ENCODE peak calls at places on chromosome 18, in five cellular contexts. One of them, this sample, is unnamed.

GRCh38 chr18:55629136-55629535 is 41.1 kb upstream of the TCF4 start:
- DNase-seq in esophagus muscularis mucosa: no peak
- DNase-seq in uterus: no peak
- DNase-seq in upper lobe of right lung: no peak
- DNase-seq in cardiac muscle cell: no peak
- DNase-seq in this sample: no peak

GRCh38 chr18:37243756-37244155 is 321.8 kb downstream of the CELF4 start:
- DNase-seq in cardiac muscle cell: no peak
- DNase-seq in esophagus muscularis mucosa: no peak
- DNase-seq in upper lobe of right lung: no peak
- DNase-seq in uterus: no peak
- DNase-seq in this sample: no peak

GRCh38 chr18:70373062-70373519 is 84.2 kb downstream of the SOCS6 start:
- DNase-seq in cardiac muscle cell: no peak
- DNase-seq in esophagus muscularis mucosa: no peak
- DNase-seq in upper lobe of right lung: no peak
- DNase-seq in uterus: no peak
- DNase-seq in this sample: no peak

GRCh38 chr18:48186084-48186798 is 222.9 kb downstream of the ZBTB7C start:
- DNase-seq in uterus: peak; percentile 39
- DNase-seq in esophagus muscularis mucosa: no peak
- DNase-seq in upper lobe of right lung: no peak
- DNase-seq in cardiac muscle cell: peak; percentile 75
- DNase-seq in this sample: no peak

GRCh38 chr18:77207540-77207939 is 42.1 kb upstream of the GALR1 start:
- DNase-seq in cardiac muscle cell: no peak
- DNase-seq in upper lobe of right lung: peak; percentile 83
- DNase-seq in uterus: peak; percentile 86
- DNase-seq in esophagus muscularis mucosa: no peak
- DNase-seq in this sample: peak; percentile 80

GRCh38 chr18:56812674-56813073 is 161.5 kb downstream of the WDR7 start:
- DNase-seq in uterus: no peak
- DNase-seq in cardiac muscle cell: no peak
- DNase-seq in upper lobe of right lung: no peak
- DNase-seq in esophagus muscularis mucosa: no peak
- DNase-seq in this sample: no peak

GRCh38 chr18:27772081-27772480 is 404.8 kb downstream of the CDH2 start:
- DNase-seq in upper lobe of right lung: no peak
- DNase-seq in cardiac muscle cell: no peak
- DNase-seq in esophagus muscularis mucosa: no peak
- DNase-seq in uterus: no peak
- DNase-seq in this sample: no peak

GRCh38 chr18:68035709-68036522 is 519.4 kb upstream of the DSEL start:
- DNase-seq in esophagus muscularis mucosa: no peak
- DNase-seq in upper lobe of right lung: no peak
- DNase-seq in uterus: no peak
- DNase-seq in cardiac muscle cell: no peak
- DNase-seq in this sample: no peak

GRCh38 chr18:59902180-59902992 is 2.6 kb downstream of the PMAIP1 start:
- DNase-seq in cardiac muscle cell: no peak
- DNase-seq in uterus: no peak
- DNase-seq in esophagus muscularis mucosa: no peak
- DNase-seq in upper lobe of right lung: no peak
- DNase-seq in this sample: no peak

GRCh38 chr18:74951165-74951760 is 257.7 kb downstream of the PTGR3 start:
- DNase-seq in cardiac muscle cell: no peak
- DNase-seq in esophagus muscularis mucosa: no peak
- DNase-seq in uterus: no peak
- DNase-seq in upper lobe of right lung: peak; percentile 77
- DNase-seq in this sample: no peak

GRCh38 chr18:47180765-47181164 is 4.6 kb upstream of the IER3IP1 start:
- DNase-seq in uterus: no peak
- DNase-seq in cardiac muscle cell: no peak
- DNase-seq in esophagus muscularis mucosa: no peak
- DNase-seq in upper lobe of right lung: no peak
- DNase-seq in this sample: no peak

GRCh38 chr18:43129946-43130523 is 14.6 kb upstream of the RIT2 start:
- DNase-seq in esophagus muscularis mucosa: no peak
- DNase-seq in cardiac muscle cell: no peak
- DNase-seq in uterus: no peak
- DNase-seq in upper lobe of right lung: no peak
- DNase-seq in this sample: no peak

GRCh38 chr18:10560457-10561045 is 34.7 kb downstream of the NAPG start:
- DNase-seq in cardiac muscle cell: peak; percentile 82
- DNase-seq in upper lobe of right lung: no peak
- DNase-seq in esophagus muscularis mucosa: no peak
- DNase-seq in uterus: peak; percentile 63
- DNase-seq in this sample: peak; percentile 85

GRCh38 chr18:74806700-74807416 is 209.2 kb downstream of the ZNF407 start:
- DNase-seq in upper lobe of right lung: no peak
- DNase-seq in uterus: no peak
- DNase-seq in esophagus muscularis mucosa: no peak
- DNase-seq in cardiac muscle cell: no peak
- DNase-seq in this sample: no peak

GRCh38 chr18:13381331-13381730 is 162.8 kb downstream of the LDLRAD4 start:
- DNase-seq in upper lobe of right lung: no peak
- DNase-seq in uterus: no peak
- DNase-seq in cardiac muscle cell: no peak
- DNase-seq in esophagus muscularis mucosa: no peak
- DNase-seq in this sample: no peak

GRCh38 chr18:59620381-59620780 is 76.8 kb downstream of the CCBE1 start:
- DNase-seq in esophagus muscularis mucosa: no peak
- DNase-seq in upper lobe of right lung: no peak
- DNase-seq in uterus: no peak
- DNase-seq in cardiac muscle cell: no peak
- DNase-seq in this sample: no peak

GRCh38 chr18:73153271-73153670 is 285.5 kb upstream of the NETO1 start:
- DNase-seq in uterus: no peak
- DNase-seq in esophagus muscularis mucosa: no peak
- DNase-seq in upper lobe of right lung: no peak
- DNase-seq in cardiac muscle cell: no peak
- DNase-seq in this sample: no peak

GRCh38 chr18:69885841-69886531 is 61.7 kb downstream of the CD226 start:
- DNase-seq in upper lobe of right lung: no peak
- DNase-seq in uterus: no peak
- DNase-seq in cardiac muscle cell: no peak
- DNase-seq in esophagus muscularis mucosa: no peak
- DNase-seq in this sample: no peak

GRCh38 chr18:42860011-42860410 is 255.5 kb downstream of the RIT2 start:
- DNase-seq in cardiac muscle cell: no peak
- DNase-seq in upper lobe of right lung: no peak
- DNase-seq in uterus: no peak
- DNase-seq in esophagus muscularis mucosa: no peak
- DNase-seq in this sample: no peak

GRCh38 chr18:57846258-57846657 is 43.1 kb upstream of the ATP8B1 start:
- DNase-seq in uterus: no peak
- DNase-seq in upper lobe of right lung: no peak
- DNase-seq in cardiac muscle cell: peak; percentile 78
- DNase-seq in esophagus muscularis mucosa: no peak
- DNase-seq in this sample: no peak

GRCh38 chr18:61400016-61400630 is 66.9 kb downstream of the CDH20 start:
- DNase-seq in uterus: no peak
- DNase-seq in upper lobe of right lung: no peak
- DNase-seq in esophagus muscularis mucosa: no peak
- DNase-seq in cardiac muscle cell: no peak
- DNase-seq in this sample: no peak

GRCh38 chr18:60018801-60019462 is 119.1 kb downstream of the PMAIP1 start:
- DNase-seq in cardiac muscle cell: no peak
- DNase-seq in upper lobe of right lung: no peak
- DNase-seq in esophagus muscularis mucosa: no peak
- DNase-seq in uterus: no peak
- DNase-seq in this sample: no peak

GRCh38 chr18:32439241-32439640 is 31.4 kb downstream of the GAREM1 start:
- DNase-seq in cardiac muscle cell: no peak
- DNase-seq in esophagus muscularis mucosa: no peak
- DNase-seq in upper lobe of right lung: no peak
- DNase-seq in uterus: no peak
- DNase-seq in this sample: no peak
- H3K4me1 ChIP-seq in cardiac muscle cell: peaks cover 51% of the 10 kb centered on the region
- H3K4me1 ChIP-seq in esophagus muscularis mucosa: peaks cover 43% of the 10 kb centered on the region
- H3K4me1 ChIP-seq in upper lobe of right lung: no peaks in the 10 kb centered on the region
- H3K4me1 ChIP-seq in uterus: no peaks in the 10 kb centered on the region
- H3K4me1 ChIP-seq in this sample: peaks cover 10% of the 10 kb centered on the region

GRCh38 chr18:46070232-46070631 is 1.8 kb downstream of the PSTPIP2 start:
- DNase-seq in uterus: no peak
- DNase-seq in cardiac muscle cell: no peak
- DNase-seq in upper lobe of right lung: no peak
- DNase-seq in esophagus muscularis mucosa: no peak
- DNase-seq in this sample: no peak

GRCh38 chr18:46071615-46071893 is 506 bp downstream of the PSTPIP2 start:
- DNase-seq in upper lobe of right lung: no peak
- DNase-seq in cardiac muscle cell: no peak
- DNase-seq in esophagus muscularis mucosa: no peak
- DNase-seq in uterus: no peak
- DNase-seq in this sample: no peak

GRCh38 chr18:46071894-46072867 is at the start of gene PSTPIP2:
- DNase-seq in esophagus muscularis mucosa: no peak
- DNase-seq in upper lobe of right lung: peak; percentile 90
- DNase-seq in cardiac muscle cell: peak; percentile 82
- DNase-seq in uterus: peak; percentile 58
- DNase-seq in this sample: peak; percentile 87

GRCh38 chr18:46069524-46069923 is 2.5 kb downstream of the PSTPIP2 start:
- DNase-seq in uterus: no peak
- DNase-seq in esophagus muscularis mucosa: no peak
- DNase-seq in upper lobe of right lung: no peak
- DNase-seq in cardiac muscle cell: no peak
- DNase-seq in this sample: no peak

DNA sequence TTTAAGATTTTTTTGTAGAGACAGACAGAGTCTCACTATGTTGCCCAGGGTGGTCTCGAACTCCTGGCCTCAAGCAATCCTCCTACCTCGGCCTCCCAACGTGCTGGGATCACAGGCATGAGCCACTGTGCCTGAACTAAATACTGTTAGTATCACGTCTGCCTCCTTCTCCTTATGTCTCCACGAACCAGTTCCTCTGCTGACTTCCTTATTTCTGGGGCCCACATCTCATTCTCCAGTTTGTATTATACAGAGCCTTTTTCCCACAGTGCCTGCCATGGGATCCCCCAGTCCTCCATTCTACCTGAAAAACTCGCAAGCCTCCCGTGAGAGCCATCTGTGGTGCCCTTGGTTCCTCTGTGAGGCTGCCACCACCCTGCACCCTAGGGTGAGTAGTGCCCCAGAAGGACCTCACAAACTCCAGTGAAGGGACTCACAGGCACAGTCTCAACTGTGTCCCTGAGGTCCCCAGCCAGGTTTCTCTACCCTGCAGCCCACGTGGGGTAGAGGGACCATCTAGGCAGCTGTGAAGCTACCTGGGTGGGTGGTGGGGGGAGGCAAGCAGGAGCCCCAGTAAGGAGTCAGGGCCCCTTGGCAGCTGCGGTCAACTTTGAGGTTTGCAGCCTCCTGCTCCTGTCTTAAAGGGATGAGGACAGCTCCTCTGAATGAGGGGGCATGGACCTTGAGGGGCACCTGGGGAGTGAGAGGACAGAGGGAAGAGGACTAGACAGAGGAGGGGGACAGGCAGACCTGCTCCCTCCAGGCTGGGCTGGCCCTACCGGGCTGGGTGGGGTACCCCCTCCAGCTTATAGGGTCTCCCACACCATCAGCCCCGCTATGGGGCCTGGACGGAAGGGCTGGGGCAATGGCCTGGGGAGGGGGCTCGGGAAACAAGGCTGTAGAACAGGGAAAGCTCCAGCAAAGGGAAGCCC is 1.1 kb downstream of the PSTPIP2 start:
- DNase-seq in upper lobe of right lung: no peak
- DNase-seq in esophagus muscularis mucosa: no peak
- DNase-seq in cardiac muscle cell: no peak
- DNase-seq in uterus: no peak
- DNase-seq in this sample: no peak
- H3K4me3 ChIP-seq in upper lobe of right lung: peak overlapping the region; percentile 90
- H3K4me3 ChIP-seq in esophagus muscularis mucosa: peak overlapping the region; percentile 88
- H3K4me3 ChIP-seq in cardiac muscle cell: peak overlapping the region; percentile 49
- H3K4me3 ChIP-seq in uterus: peak overlapping the region; percentile 33
- H3K4me3 ChIP-seq in this sample: peak overlapping the region; percentile 14

DNA sequence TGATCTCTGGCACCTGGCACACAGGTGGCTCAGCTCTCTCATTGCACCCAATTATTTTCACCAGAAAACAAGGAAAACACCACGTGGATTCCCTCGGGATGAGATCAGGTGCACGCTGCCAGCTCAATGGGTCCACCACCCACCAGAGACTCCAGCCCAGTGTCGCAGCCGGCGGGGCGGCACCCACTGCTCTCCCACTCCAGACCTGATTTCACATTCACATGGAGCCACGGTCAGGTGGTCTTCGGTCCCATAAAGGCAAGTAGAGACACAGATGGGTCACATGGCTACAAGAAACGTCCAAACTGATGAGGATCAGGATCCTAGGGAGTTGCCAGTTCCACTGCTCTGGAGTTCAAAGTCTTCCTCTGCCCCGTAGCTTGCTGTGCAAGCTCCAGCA is 217.6 kb downstream of the ANKRD30B start:
- DNase-seq in esophagus muscularis mucosa: peak; percentile 39
- DNase-seq in uterus: no peak
- DNase-seq in cardiac muscle cell: no peak
- DNase-seq in upper lobe of right lung: no peak
- DNase-seq in this sample: no peak
- H3K27me3 ChIP-seq in esophagus muscularis mucosa: no peaks in the 10 kb centered on the region
- H3K27me3 ChIP-seq in uterus: no peaks in the 10 kb centered on the region
- H3K27me3 ChIP-seq in cardiac muscle cell: no peaks in the 10 kb centered on the region
- H3K27me3 ChIP-seq in upper lobe of right lung: no peaks in the 10 kb centered on the region
- H3K27me3 ChIP-seq in this sample: no peaks in the 10 kb centered on the region

DNA sequence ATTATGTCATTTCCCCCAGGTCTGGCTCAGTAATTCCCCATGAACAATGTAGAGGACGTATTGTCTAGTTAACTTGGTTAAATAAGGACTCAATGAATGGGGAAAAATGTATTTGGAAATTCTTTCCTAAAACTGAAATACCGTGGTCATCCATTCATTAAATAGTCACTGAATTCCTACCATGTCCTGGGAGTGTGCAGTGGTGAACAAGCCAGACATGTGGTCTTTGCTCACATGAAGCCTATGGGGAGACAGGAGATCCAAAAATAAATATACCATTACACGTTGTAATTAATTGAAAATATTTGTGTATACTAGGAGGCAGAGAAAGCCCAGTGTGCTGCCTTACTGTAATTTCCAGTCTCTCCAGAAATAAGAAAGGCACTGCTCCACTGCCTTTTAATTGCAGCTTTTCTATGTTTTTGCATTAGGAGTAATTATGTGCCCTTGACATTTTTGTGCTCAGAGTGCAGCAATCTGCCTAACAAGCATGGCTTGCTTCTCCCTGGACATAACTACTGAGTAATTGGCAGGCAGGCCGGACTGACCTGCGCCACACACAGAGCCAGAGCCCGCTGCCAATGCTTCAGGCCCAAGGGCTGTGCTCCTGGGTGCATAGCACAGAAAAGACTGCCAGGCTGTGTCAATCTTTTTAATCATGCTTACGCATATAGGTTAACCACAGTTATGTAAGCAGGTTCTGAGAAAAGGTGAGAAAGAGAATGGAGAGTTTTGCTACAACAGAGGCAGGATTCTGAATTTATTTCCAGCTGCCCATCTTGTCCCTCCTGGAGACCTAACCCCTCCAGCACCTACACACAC is 22.2 kb upstream of the TTC39C start:
- DNase-seq in upper lobe of right lung: no peak
- DNase-seq in cardiac muscle cell: no peak
- DNase-seq in uterus: no peak
- DNase-seq in esophagus muscularis mucosa: no peak
- DNase-seq in this sample: peak; percentile 54
- H3K4me1 ChIP-seq in upper lobe of right lung: peaks cover 19% of the 10 kb centered on the region
- H3K4me1 ChIP-seq in cardiac muscle cell: no peaks in the 10 kb centered on the region
- H3K4me1 ChIP-seq in uterus: no peaks in the 10 kb centered on the region
- H3K4me1 ChIP-seq in esophagus muscularis mucosa: peaks cover 26% of the 10 kb centered on the region
- H3K4me1 ChIP-seq in this sample: no peaks in the 10 kb centered on the region

This sample was measured in aorta.